ENCODE peak calls at places on chromosome 20, in nine cellular contexts. One of them, this sample, is unnamed.

GRCh38 chr20:1533059-1533458 is 24.4 kb downstream of the SIRPD start:
- DNase-seq in GM12878: no peak
- DNase-seq in Peyer's patch: no peak
- DNase-seq in breast epithelium: no peak
- DNase-seq in heart left ventricle: no peak
- DNase-seq in right lobe of liver: no peak
- DNase-seq in ovary: no peak
- DNase-seq in esophagus squamous epithelium: no peak
- DNase-seq in HCT116: no peak
- DNase-seq in this sample: peak

GRCh38 chr20:32820698-32821378 is 1.1 kb downstream of the MAPRE1 start:
- DNase-seq in esophagus squamous epithelium: no peak
- DNase-seq in ovary: no peak
- DNase-seq in HCT116: no peak
- DNase-seq in Peyer's patch: no peak
- DNase-seq in GM12878: no peak
- DNase-seq in breast epithelium: no peak
- DNase-seq in heart left ventricle: no peak
- DNase-seq in right lobe of liver: no peak
- DNase-seq in this sample: no peak

GRCh38 chr20:8073024-8073832 is 53.7 kb upstream of the TMX4 start:
- DNase-seq in Peyer's patch: no peak
- DNase-seq in esophagus squamous epithelium: no peak
- DNase-seq in breast epithelium: no peak
- DNase-seq in ovary: no peak
- DNase-seq in GM12878: no peak
- DNase-seq in heart left ventricle: no peak
- DNase-seq in right lobe of liver: no peak
- DNase-seq in HCT116: no peak
- DNase-seq in this sample: peak

GRCh38 chr20:48191200-48191599 is 405.9 kb upstream of the SULF2 start:
- DNase-seq in heart left ventricle: no peak
- DNase-seq in Peyer's patch: no peak
- DNase-seq in breast epithelium: no peak
- DNase-seq in GM12878: no peak
- DNase-seq in esophagus squamous epithelium: no peak
- DNase-seq in right lobe of liver: no peak
- DNase-seq in HCT116: no peak
- DNase-seq in ovary: no peak
- DNase-seq in this sample: no peak

GRCh38 chr20:38590682-38591483 is 9.9 kb downstream of the ADIG start:
- DNase-seq in breast epithelium: no peak
- DNase-seq in ovary: no peak
- DNase-seq in right lobe of liver: no peak
- DNase-seq in Peyer's patch: no peak
- DNase-seq in HCT116: no peak
- DNase-seq in esophagus squamous epithelium: no peak
- DNase-seq in GM12878: no peak
- DNase-seq in heart left ventricle: no peak
- DNase-seq in this sample: no peak

GRCh38 chr20:37316116-37316774 is 26.8 kb downstream of the MANBAL start:
- DNase-seq in breast epithelium: no peak
- DNase-seq in right lobe of liver: no peak
- DNase-seq in Peyer's patch: peak
- DNase-seq in ovary: no peak
- DNase-seq in GM12878: no peak
- DNase-seq in heart left ventricle: no peak
- DNase-seq in esophagus squamous epithelium: no peak
- DNase-seq in HCT116: no peak
- DNase-seq in this sample: peak

GRCh38 chr20:36313476-36313875 is 7.3 kb downstream of the DLGAP4 start:
- DNase-seq in esophagus squamous epithelium: no peak
- DNase-seq in right lobe of liver: no peak
- DNase-seq in GM12878: no peak
- DNase-seq in ovary: peak
- DNase-seq in breast epithelium: peak
- DNase-seq in Peyer's patch: no peak
- DNase-seq in heart left ventricle: no peak
- DNase-seq in HCT116: no peak
- DNase-seq in this sample: no peak

GRCh38 chr20:11716239-11716944 is 201.3 kb upstream of the BTBD3 start:
- DNase-seq in HCT116: peak
- DNase-seq in right lobe of liver: no peak
- DNase-seq in GM12878: no peak
- DNase-seq in esophagus squamous epithelium: no peak
- DNase-seq in breast epithelium: no peak
- DNase-seq in Peyer's patch: no peak
- DNase-seq in ovary: no peak
- DNase-seq in heart left ventricle: no peak
- DNase-seq in this sample: peak

GRCh38 chr20:57508831-57509230 is 16.1 kb downstream of the CTCFL start:
- DNase-seq in right lobe of liver: no peak
- DNase-seq in esophagus squamous epithelium: no peak
- DNase-seq in Peyer's patch: no peak
- DNase-seq in HCT116: no peak
- DNase-seq in ovary: no peak
- DNase-seq in GM12878: no peak
- DNase-seq in heart left ventricle: no peak
- DNase-seq in breast epithelium: no peak
- DNase-seq in this sample: no peak

GRCh38 chr20:6704132-6704861 is 63.2 kb upstream of the BMP2 start:
- DNase-seq in ovary: no peak
- DNase-seq in esophagus squamous epithelium: no peak
- DNase-seq in right lobe of liver: peak
- DNase-seq in heart left ventricle: no peak
- DNase-seq in HCT116: no peak
- DNase-seq in GM12878: no peak
- DNase-seq in Peyer's patch: no peak
- DNase-seq in breast epithelium: no peak
- DNase-seq in this sample: no peak

GRCh38 chr20:37657924-37658800 is 35.7 kb upstream of the CTNNBL1 start:
- DNase-seq in GM12878: no peak
- DNase-seq in right lobe of liver: no peak
- DNase-seq in breast epithelium: no peak
- DNase-seq in Peyer's patch: no peak
- DNase-seq in heart left ventricle: no peak
- DNase-seq in esophagus squamous epithelium: no peak
- DNase-seq in ovary: no peak
- DNase-seq in HCT116: no peak
- DNase-seq in this sample: no peak

GRCh38 chr20:5328228-5328627 is 11.5 kb upstream of the PROKR2 start:
- DNase-seq in esophagus squamous epithelium: no peak
- DNase-seq in HCT116: no peak
- DNase-seq in breast epithelium: no peak
- DNase-seq in Peyer's patch: no peak
- DNase-seq in ovary: no peak
- DNase-seq in right lobe of liver: no peak
- DNase-seq in heart left ventricle: no peak
- DNase-seq in GM12878: no peak
- DNase-seq in this sample: no peak

GRCh38 chr20:8153281-8153908 is 21.3 kb downstream of the PLCB1 start:
- DNase-seq in heart left ventricle: no peak
- DNase-seq in GM12878: peak
- DNase-seq in Peyer's patch: no peak
- DNase-seq in ovary: no peak
- DNase-seq in HCT116: no peak
- DNase-seq in breast epithelium: no peak
- DNase-seq in esophagus squamous epithelium: no peak
- DNase-seq in right lobe of liver: no peak
- DNase-seq in this sample: peak

GRCh38 chr20:34302723-34303528 is at the start of gene AHCY:
- DNase-seq in esophagus squamous epithelium: peak
- DNase-seq in breast epithelium: peak
- DNase-seq in right lobe of liver: peak
- DNase-seq in heart left ventricle: peak
- DNase-seq in ovary: peak
- DNase-seq in Peyer's patch: peak
- DNase-seq in HCT116: peak
- DNase-seq in GM12878: peak
- DNase-seq in this sample: peak
- TF ChIP-seq POLR2A in esophagus squamous epithelium: no peak
- TF ChIP-seq POLR2A in breast epithelium: no peak
- TF ChIP-seq POLR2A in right lobe of liver: peak
- TF ChIP-seq POLR2A in heart left ventricle: peak
- TF ChIP-seq POLR2A in ovary: peak
- TF ChIP-seq POLR2A in Peyer's patch: no peak
- TF ChIP-seq POLR2A in HCT116: peak
- TF ChIP-seq POLR2A in GM12878: peak
- TF ChIP-seq POLR2A in this sample: peak

GRCh38 chr20:40686434-40686882 is 2.6 kb downstream of the MAFB start:
- DNase-seq in ovary: no peak
- DNase-seq in heart left ventricle: no peak
- DNase-seq in esophagus squamous epithelium: no peak
- DNase-seq in GM12878: no peak
- DNase-seq in Peyer's patch: no peak
- DNase-seq in breast epithelium: no peak
- DNase-seq in right lobe of liver: no peak
- DNase-seq in HCT116: no peak
- DNase-seq in this sample: no peak
- H3K4me3 ChIP-seq in ovary: peak
- H3K4me3 ChIP-seq in heart left ventricle: peak
- H3K4me3 ChIP-seq in esophagus squamous epithelium: peak
- H3K4me3 ChIP-seq in GM12878: no peak
- H3K4me3 ChIP-seq in Peyer's patch: peak
- H3K4me3 ChIP-seq in breast epithelium: peak
- H3K4me3 ChIP-seq in right lobe of liver: peak
- H3K4me3 ChIP-seq in HCT116: no peak
- H3K4me3 ChIP-seq in this sample: peak

GRCh38 chr20:33883164-33883563 is 72.0 kb downstream of the CHMP4B start:
- DNase-seq in heart left ventricle: no peak
- DNase-seq in HCT116: no peak
- DNase-seq in Peyer's patch: no peak
- DNase-seq in GM12878: peak
- DNase-seq in breast epithelium: no peak
- DNase-seq in right lobe of liver: no peak
- DNase-seq in ovary: no peak
- DNase-seq in esophagus squamous epithelium: no peak
- DNase-seq in this sample: no peak
- TF ChIP-seq CTCF in heart left ventricle: no peak
- TF ChIP-seq CTCF in HCT116: no peak
- TF ChIP-seq CTCF in Peyer's patch: no peak
- TF ChIP-seq CTCF in GM12878: peak
- TF ChIP-seq CTCF in breast epithelium: no peak
- TF ChIP-seq CTCF in right lobe of liver: no peak
- TF ChIP-seq CTCF in ovary: no peak
- TF ChIP-seq CTCF in esophagus squamous epithelium: no peak
- TF ChIP-seq CTCF in this sample: no peak

GRCh38 chr20:49288250-49288751 is 10.4 kb upstream of the ZNFX1 start:
- DNase-seq in breast epithelium: no peak
- DNase-seq in HCT116: no peak
- DNase-seq in right lobe of liver: no peak
- DNase-seq in Peyer's patch: no peak
- DNase-seq in GM12878: no peak
- DNase-seq in heart left ventricle: no peak
- DNase-seq in ovary: no peak
- DNase-seq in esophagus squamous epithelium: no peak
- DNase-seq in this sample: no peak
- TF ChIP-seq POLR2A in breast epithelium: no peak
- TF ChIP-seq POLR2A in HCT116: no peak
- TF ChIP-seq POLR2A in right lobe of liver: no peak
- TF ChIP-seq POLR2A in Peyer's patch: no peak
- TF ChIP-seq POLR2A in GM12878: no peak
- TF ChIP-seq POLR2A in heart left ventricle: no peak
- TF ChIP-seq POLR2A in ovary: no peak
- TF ChIP-seq POLR2A in esophagus squamous epithelium: no peak
- TF ChIP-seq POLR2A in this sample: peak

GRCh38 chr20:41032243-41032642 is 3.6 kb downstream of the TOP1 start:
- DNase-seq in right lobe of liver: no peak
- DNase-seq in ovary: no peak
- DNase-seq in Peyer's patch: no peak
- DNase-seq in esophagus squamous epithelium: no peak
- DNase-seq in breast epithelium: no peak
- DNase-seq in GM12878: no peak
- DNase-seq in heart left ventricle: no peak
- DNase-seq in HCT116: no peak
- DNase-seq in this sample: no peak
- H3K4me3 ChIP-seq in right lobe of liver: no peak
- H3K4me3 ChIP-seq in ovary: no peak
- H3K4me3 ChIP-seq in Peyer's patch: no peak
- H3K4me3 ChIP-seq in esophagus squamous epithelium: no peak
- H3K4me3 ChIP-seq in breast epithelium: peak
- H3K4me3 ChIP-seq in GM12878: peak
- H3K4me3 ChIP-seq in heart left ventricle: peak
- H3K4me3 ChIP-seq in HCT116: no peak
- H3K4me3 ChIP-seq in this sample: peak

GRCh38 chr20:44414346-44414714 is 58.8 kb downstream of the HNF4A start:
- DNase-seq in esophagus squamous epithelium: no peak
- DNase-seq in right lobe of liver: no peak
- DNase-seq in HCT116: no peak
- DNase-seq in breast epithelium: no peak
- DNase-seq in heart left ventricle: no peak
- DNase-seq in Peyer's patch: no peak
- DNase-seq in ovary: no peak
- DNase-seq in GM12878: no peak
- DNase-seq in this sample: no peak
- TF ChIP-seq CTCF in esophagus squamous epithelium: no peak
- TF ChIP-seq CTCF in right lobe of liver: no peak
- TF ChIP-seq CTCF in HCT116: no peak
- TF ChIP-seq CTCF in breast epithelium: no peak
- TF ChIP-seq CTCF in heart left ventricle: no peak
- TF ChIP-seq CTCF in Peyer's patch: no peak
- TF ChIP-seq CTCF in ovary: no peak
- TF ChIP-seq CTCF in GM12878: no peak
- TF ChIP-seq CTCF in this sample: no peak

GRCh38 chr20:34709836-34710567 is 5.9 kb downstream of the TP53INP2 start:
- DNase-seq in breast epithelium: peak
- DNase-seq in ovary: peak
- DNase-seq in GM12878: no peak
- DNase-seq in HCT116: peak
- DNase-seq in Peyer's patch: peak
- DNase-seq in heart left ventricle: peak
- DNase-seq in esophagus squamous epithelium: no peak
- DNase-seq in right lobe of liver: peak
- DNase-seq in this sample: peak
- TF ChIP-seq POLR2A in breast epithelium: no peak
- TF ChIP-seq POLR2A in ovary: no peak
- TF ChIP-seq POLR2A in GM12878: no peak
- TF ChIP-seq POLR2A in HCT116: no peak
- TF ChIP-seq POLR2A in Peyer's patch: no peak
- TF ChIP-seq POLR2A in heart left ventricle: no peak
- TF ChIP-seq POLR2A in esophagus squamous epithelium: no peak
- TF ChIP-seq POLR2A in right lobe of liver: peak
- TF ChIP-seq POLR2A in this sample: no peak